ENCODE peak calls at places on chromosomes 12 and 14, in nine cellular contexts. V is HFFc6; U is NCI-H1417; N is NCI-H1092; Q is AG10803; J is PC-3; Z is amniotic stem cell; I is left lung; E is activated T-helper 9 cell treated with anti-CD3 and anti-CD28 coated beads, Interleukin-2, amount 50 U/mL, for 16 hours. B is an unnamed sample.

GRCh38 chr12:57765698-57766463 is 997 bp downstream of the CYP27B1 start:
- DNase-seq in N (no peak), U (peak), Z (no peak), J (no peak), E (no peak), I (no peak), Q (no peak), V (no peak), B (no peak)

GRCh38 chr12:78088391-78088832 is 257.7 kb downstream of the NAV3 start:
- DNase-seq in N (no peak), U (no peak), V (no peak), Q (peak), E (no peak), Z (no peak), I (no peak), J (no peak), B (no peak)

GRCh38 chr12:121443193-121443829 is 43.4 kb downstream of the RNF34 start:
- DNase-seq in E (peak), Z (peak), J (peak), V (peak), N (peak), Q (peak), I (peak), U (peak), B (peak)

GRCh38 chr12:92136883-92137582 is 8.6 kb downstream of the BTG1 start:
- DNase-seq in U (no peak), J (peak), Z (peak), V (peak), Q (peak), I (no peak), N (no peak), E (no peak), B (no peak)

GRCh38 chr12:101221301-101221700 is 11.3 kb upstream of the SLC5A8 start:
- DNase-seq in V (no peak), U (no peak), Z (no peak), Q (no peak), E (no peak), I (no peak), J (no peak), N (no peak), B (no peak)

GRCh38 chr12:107884769-107885694 is 110.5 kb downstream of the ASCL4 start:
- DNase-seq in I (peak), E (no peak), Q (peak), J (peak), U (peak), V (peak), Z (peak), N (peak), B (no peak)

GRCh38 chr12:63997198-63997597 is 152.7 kb downstream of the SRGAP1 start:
- DNase-seq in U (no peak), N (no peak), J (no peak), V (no peak), Z (no peak), Q (no peak), I (no peak), E (no peak), B (no peak)

GRCh38 chr14:36086629-36087380 is 89.7 kb downstream of the PTCSC3 start:
- DNase-seq in U (peak), I (no peak), Q (peak), V (no peak), Z (no peak), J (no peak), E (no peak), N (no peak), B (no peak)

GRCh38 chr14:65860956-65861631 is 448.6 kb downstream of the FUT8 start:
- DNase-seq in I (no peak), U (no peak), Z (no peak), V (no peak), N (no peak), J (no peak), Q (no peak), E (no peak), B (no peak)

GRCh38 chr12:86264451-86265328 is 8.5 kb upstream of the MGAT4C start:
- DNase-seq in U (peak), I (peak), Q (no peak), N (peak), Z (no peak), E (no peak), V (no peak), J (peak), B (no peak)

GRCh38 chr14:34781242-34781641 is 66.8 kb upstream of the CFL2 start:
- DNase-seq in J (peak), N (no peak), U (no peak), Z (peak), E (no peak), Q (peak), I (no peak), V (peak), B (no peak)

GRCh38 chr12:39070775-39071174 is 165.4 kb upstream of the CPNE8 start:
- DNase-seq in V (no peak), E (no peak), Q (no peak), I (no peak), J (peak), Z (no peak), U (no peak), N (no peak), B (no peak)

GRCh38 chr14:68977741-68978549 is 1.2 kb downstream of the ACTN1 start:
- DNase-seq in N (peak), U (peak), Q (peak), E (peak), V (peak), Z (peak), J (peak), I (peak), B (peak)

GRCh38 chr12:20369164-20370000 is 1.0 kb downstream of the PDE3A start:
- DNase-seq in V (no peak), I (peak), J (no peak), N (no peak), Z (peak), E (no peak), U (peak), Q (peak), B (peak)

GRCh38 chr12:131894981-131895639 is 688 bp downstream of the ULK1 start:
- DNase-seq in N (no peak), I (no peak), E (no peak), Z (no peak), Q (no peak), V (no peak), J (no peak), U (no peak), B (no peak)

GRCh38 chr12:65510584-65511050 is 232.1 kb downstream of the MSRB3 start:
- DNase-seq in E (no peak), Q (no peak), N (no peak), Z (no peak), I (no peak), U (no peak), J (no peak), V (no peak), B (peak)

GRCh38 chr12:120196363-120196762 is 1.8 kb upstream of the GCN1 start:
- DNase-seq in Q (no peak), Z (no peak), J (no peak), N (no peak), U (no peak), E (no peak), I (no peak), V (no peak), B (no peak)

GRCh38 chr12:124923906-124924734 is 9.7 kb upstream of the UBC start:
- DNase-seq in J (peak), I (peak), V (peak), Z (no peak), Q (peak), N (no peak), E (no peak), U (no peak), B (no peak)

GRCh38 chr12:62581288-62582064 is 114.8 kb downstream of the MON2 start:
- DNase-seq in V (peak), Q (peak), N (peak), Z (peak), E (no peak), U (peak), J (peak), I (no peak), B (no peak)

GRCh38 chr12:118398878-118399277 is 22.5 kb downstream of the SUDS3 start:
- DNase-seq in N (no peak), J (no peak), Z (no peak), Q (no peak), I (no peak), E (no peak), U (no peak), V (no peak), B (no peak)

GRCh38 chr14:104149617-104150141 is 11.3 kb downstream of the KIF26A start:
- DNase-seq in Q (no peak), J (no peak), U (peak), N (peak), V (no peak), Z (no peak), E (no peak), I (peak), B (no peak)

GRCh38 chr14:100117647-100118376 is 41.6 kb downstream of the DEGS2 start:
- DNase-seq in U (peak), Q (no peak), E (no peak), I (no peak), V (no peak), Z (no peak), N (no peak), J (no peak), B (no peak)

GRCh38 chr12:58833844-58834243 is 86.5 kb downstream of the LRIG3 start:
- DNase-seq in Q (no peak), I (no peak), J (peak), U (peak), N (peak), E (no peak), Z (no peak), V (no peak), B (no peak)

GRCh38 chr14:53927171-53927570 is 29.5 kb downstream of the BMP4 start:
- DNase-seq in V (peak), Q (peak), N (no peak), U (no peak), J (peak), I (no peak), E (no peak), Z (no peak), B (no peak)

GRCh38 chr12:11580125-11580751 is 69.2 kb upstream of the ETV6 start:
- DNase-seq in N (no peak), Q (peak), J (peak), U (no peak), I (peak), V (peak), E (no peak), Z (peak), B (no peak)